ENCODE peak calls at places on chromosomes 6 and 20, in ten cellular contexts. D is AG08396; R is A172; Q is ovary; V is GOT3; F is aorta; E is naive B cell; U is NCI-H748 treated with DMSO at 0.1 percent for 48 hours; J is stimulated activated CD4-positive, alpha-beta T cell treated with anti-CD3 and anti-CD28 coated beads, Interleukin-2, amount 100 ng/mL, for 48 hours; S is astrocyte of the spinal cord. M is an unnamed sample.

GRCh38 chr6:145736854-145737181 is 1.5 kb upstream of the EPM2A start:
- DNase-seq in U (no peak), R (peak; percentile 41), E (no peak), S (peak; percentile 64), F (no peak), V (no peak), D (peak; percentile 53), J (no peak), Q (no peak), M (no peak)

GRCh38 chr6:168278904-168279303 is 40.7 kb downstream of the DACT2 start:
- DNase-seq in U (no peak), V (no peak), S (no peak), R (no peak), Q (no peak), E (no peak), F (no peak), D (no peak), J (no peak), M (no peak)

GRCh38 chr6:49269190-49269589 is 193.9 kb downstream of the MMUT start:
- DNase-seq in V (no peak), J (no peak), S (peak; percentile 5), E (no peak), R (peak; percentile 45), U (no peak), D (peak; percentile 25), F (no peak), Q (no peak), M (no peak)

GRCh38 chr6:107313776-107314175 is 145.6 kb downstream of the PDSS2 start:
- DNase-seq in F (no peak), D (no peak), S (no peak), V (no peak), J (no peak), R (no peak), E (no peak), U (no peak), Q (no peak), M (no peak)

GRCh38 chr6:72580281-72580940 is 41.5 kb upstream of the KCNQ5 start:
- DNase-seq in E (no peak), Q (no peak), U (peak; percentile 40), R (peak; percentile 83), S (peak; percentile 79), J (no peak), V (no peak), D (peak; percentile 55), F (no peak), M (no peak)

GRCh38 chr6:41306187-41306854 is 19.8 kb upstream of the TREM1 start:
- DNase-seq in V (no peak), E (peak; percentile 35), S (peak; percentile 36), J (peak; percentile 41), F (no peak), Q (no peak), D (peak; percentile 36), U (peak; percentile 77), R (peak; percentile 50), M (no peak)

GRCh38 chr20:23654722-23655121 is 17.0 kb upstream of the CST3 start:
- DNase-seq in D (no peak), V (no peak), Q (no peak), F (no peak), S (no peak), U (no peak), R (no peak), J (no peak), E (no peak), M (no peak)

GRCh38 chr6:19587238-19587942 is 249.8 kb upstream of the ID4 start:
- DNase-seq in V (no peak), J (no peak), Q (no peak), R (no peak), D (no peak), E (no peak), U (no peak), F (no peak), S (no peak), M (no peak)

GRCh38 chr6:140208286-140208685 is 833.8 kb upstream of the CITED2 start:
- DNase-seq in U (no peak), F (no peak), E (no peak), S (no peak), Q (no peak), D (no peak), R (no peak), V (no peak), J (no peak), M (no peak)

GRCh38 chr6:3746119-3746691 is 5.3 kb downstream of the PXDC1 start:
- DNase-seq in R (no peak), D (no peak), V (no peak), E (peak; percentile 75), Q (no peak), U (no peak), S (no peak), J (no peak), F (peak; percentile 51), M (no peak)

GRCh38 chr6:168128006-168128630 is 49.1 kb upstream of the FRMD1 start:
- DNase-seq in F (no peak), R (no peak), U (no peak), E (no peak), J (no peak), V (no peak), Q (no peak), S (no peak), D (peak; percentile 2), M (no peak)

GRCh38 chr20:699811-700338 is 24.3 kb upstream of the SCRT2 start:
- DNase-seq in S (no peak), D (no peak), J (no peak), U (no peak), V (no peak), E (no peak), R (no peak), Q (no peak), F (no peak), M (no peak)

GRCh38 chr6:163530406-163530805 is 115.9 kb downstream of the QKI start:
- DNase-seq in V (no peak), S (no peak), E (no peak), D (no peak), J (no peak), F (no peak), U (no peak), Q (no peak), R (no peak), M (no peak)

GRCh38 chr6:131954775-131955107 is 3.6 kb upstream of the CCN2 start:
- DNase-seq in U (no peak), D (peak; percentile 60), F (peak; percentile 65), R (peak; percentile 95), V (no peak), S (peak; percentile 99), E (no peak), J (no peak), Q (peak; percentile 27), M (peak; percentile 63)

GRCh38 chr20:52311209-52311794 is 119.7 kb upstream of the ZFP64 start:
- DNase-seq in U (no peak), R (no peak), F (no peak), V (no peak), E (no peak), Q (no peak), S (no peak), D (no peak), J (no peak), M (no peak)

GRCh38 chr20:59207742-59208357 is 44.2 kb downstream of the ZNF831 start:
- DNase-seq in E (peak; percentile 73), S (no peak), U (no peak), F (peak; percentile 66), D (no peak), Q (no peak), V (no peak), R (peak; percentile 11), J (peak; percentile 77), M (peak; percentile 75)

GRCh38 chr6:72861935-72862432 is 240.1 kb downstream of the KCNQ5 start:
- DNase-seq in F (peak; percentile 75), J (no peak), R (peak; percentile 71), U (no peak), D (peak; percentile 5), V (no peak), S (peak; percentile 69), Q (no peak), E (no peak), M (no peak)

GRCh38 chr6:145139451-145139850 is 595.9 kb downstream of the EPM2A start:
- DNase-seq in U (no peak), V (no peak), Q (no peak), S (peak; percentile 19), D (peak; percentile 9), F (no peak), R (no peak), J (no peak), E (no peak), M (peak; percentile 51)

GRCh38 chr6:30060634-30060981 is 457 bp upstream of the POLR1H start:
- DNase-seq in J (no peak), Q (no peak), E (no peak), V (no peak), F (peak; percentile 64), S (no peak), U (no peak), D (no peak), R (no peak), M (peak; percentile 56)

GRCh38 chr20:58699246-58700107 is 6.9 kb downstream of the NPEPL1 start:
- DNase-seq in V (no peak), D (no peak), R (no peak), F (no peak), Q (peak; percentile 11), E (no peak), J (no peak), S (no peak), U (no peak), M (no peak)

GRCh38 chr20:51958636-51959542 is 156.6 kb upstream of the SALL4 start:
- DNase-seq in Q (no peak), R (no peak), U (no peak), F (no peak), S (peak; percentile 52), D (no peak), J (no peak), E (no peak), V (no peak), M (no peak)

M was measured in lower lobe of right lung.